ENCODE peak calls at places on chromosomes 1 and 21, in seven cellular contexts. G is breast epithelium, R is A549, J is fibroblast of lung, Y is left ventricle myocardium inferior, Z is neural progenitor cell, O is stomach. W is an unnamed sample. For H3K4me1, the result is how much of the 10 kb centered on the place peaks cover.

GRCh38 chr1:117527111-117527510 is 78.7 kb upstream of the TENT5C start:
- DNase-seq in Z (no peak), R (no peak), J (no peak), Y (no peak), O (no peak), G (no peak), W (no peak)

GRCh38 chr1:17567582-17567981 is 28.1 kb downstream of the ARHGEF10L start:
- DNase-seq in Z (no peak), J (peak), R (no peak), G (no peak), Y (no peak), O (no peak), W (no peak)

GRCh38 chr1:111980684-111981083 is 8.8 kb downstream of the KCND3 start:
- DNase-seq in J (no peak), O (no peak), Y (no peak), Z (no peak), G (no peak), R (no peak), W (no peak)

GRCh38 chr1:47705517-47706130 is 267.8 kb downstream of the FOXD2 start:
- DNase-seq in Y (no peak), O (no peak), R (no peak), J (no peak), Z (no peak), G (no peak), W (no peak)

GRCh38 chr1:22326931-22327330 is 124.7 kb upstream of the ZBTB40 start:
- DNase-seq in Y (no peak), G (peak), O (peak), R (no peak), Z (no peak), J (no peak), W (no peak)

GRCh38 chr1:59672851-59673574 is 141.7 kb upstream of the HOOK1 start:
- DNase-seq in G (no peak), J (peak), Z (no peak), O (no peak), R (peak), Y (no peak), W (no peak)

GRCh38 chr1:31959941-31960340 is 21.8 kb upstream of the PTP4A2 start:
- DNase-seq in R (no peak), Y (no peak), G (no peak), O (no peak), J (no peak), Z (no peak), W (no peak)

GRCh38 chr21:41813226-41813625 is 46.4 kb upstream of the RIPK4 start:
- DNase-seq in J (no peak), G (no peak), O (no peak), R (no peak), Z (no peak), Y (no peak), W (no peak)

GRCh38 chr1:231636157-231636556 is 9.6 kb downstream of the DISC1 start:
- DNase-seq in Y (no peak), Z (no peak), R (peak), G (no peak), O (no peak), J (peak), W (no peak)

GRCh38 chr1:192766009-192766625 is 42.7 kb upstream of the RGS2 start:
- DNase-seq in Z (no peak), R (no peak), J (peak), O (no peak), Y (no peak), G (no peak), W (peak)

GRCh38 chr21:33894736-33895288 is 20.8 kb downstream of the ATP5PO start:
- DNase-seq in J (peak), R (peak), Y (peak), Z (peak), G (peak), O (peak), W (peak)

DNA sequence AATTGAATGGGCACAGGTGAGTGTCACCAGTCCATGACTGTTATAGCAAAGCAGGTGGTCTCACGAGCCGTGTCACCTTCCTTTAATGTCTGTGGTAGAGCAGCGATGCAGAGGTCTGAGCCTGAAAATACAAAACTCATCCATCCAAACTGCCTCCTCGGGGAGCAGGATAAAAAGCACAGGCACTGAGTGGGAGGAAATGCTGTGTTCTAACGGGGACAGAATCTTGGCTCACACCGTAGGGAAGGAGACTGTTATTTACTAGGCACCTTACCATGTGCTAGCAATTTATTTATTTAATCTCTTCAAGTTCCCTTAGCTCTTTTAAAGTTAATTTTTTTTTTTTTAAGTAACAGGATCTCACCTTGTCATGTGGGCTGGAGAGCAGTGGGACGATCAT is 1.2 kb downstream of the ASCL5 start:
- DNase-seq in R (no peak), Z (no peak), O (no peak), G (no peak), Y (no peak), J (no peak), W (no peak)
- H3K4me1 ChIP-seq in R (under half), Z (under half), O (under half), G (under half), Y (under half), J (under half), W (under half)

DNA sequence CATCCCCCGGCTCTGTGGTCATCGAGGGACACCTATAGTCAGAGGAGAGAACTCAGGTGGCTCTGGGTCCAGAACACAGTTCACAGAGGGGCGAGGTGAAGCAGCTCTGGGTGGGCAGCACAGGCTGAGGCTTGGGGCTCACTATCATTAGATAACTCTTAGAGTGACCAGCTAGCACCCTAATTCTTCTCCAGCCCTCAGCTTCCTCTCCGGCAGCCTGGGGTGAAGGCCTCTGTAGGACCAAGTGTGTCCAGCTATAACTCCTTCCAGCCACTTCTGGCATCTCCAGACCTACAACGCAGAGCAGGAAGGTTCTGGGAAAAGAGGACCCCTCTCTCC is 1.4 kb downstream of the ARTN start:
- DNase-seq in Z (no peak), J (no peak), Y (no peak), O (no peak), G (no peak), R (no peak), W (no peak)
- TF ChIP-seq CTCF in Z (no peak), J (no peak), Y (no peak), O (no peak), G (no peak), R (no peak), W (no peak)

GRCh38 chr1:100362821-100363466 is 10.6 kb downstream of the CDC14A start:
- DNase-seq in G (no peak), Y (no peak), Z (peak), O (no peak), J (peak), R (no peak), W (no peak)
- H3K27ac ChIP-seq in G (no peak), Y (no peak), Z (peak), O (no peak), J (no peak), R (no peak), W (no peak)

GRCh38 chr1:82299680-82300079 is 498.9 kb downstream of the ADGRL2 start:
- DNase-seq in O (no peak), R (no peak), Z (no peak), Y (no peak), G (no peak), J (no peak), W (no peak)
- H3K4me1 ChIP-seq in O (under half), R (under half), Z (under half), Y (under half), G (under half), J (under half), W (under half)

DNA sequence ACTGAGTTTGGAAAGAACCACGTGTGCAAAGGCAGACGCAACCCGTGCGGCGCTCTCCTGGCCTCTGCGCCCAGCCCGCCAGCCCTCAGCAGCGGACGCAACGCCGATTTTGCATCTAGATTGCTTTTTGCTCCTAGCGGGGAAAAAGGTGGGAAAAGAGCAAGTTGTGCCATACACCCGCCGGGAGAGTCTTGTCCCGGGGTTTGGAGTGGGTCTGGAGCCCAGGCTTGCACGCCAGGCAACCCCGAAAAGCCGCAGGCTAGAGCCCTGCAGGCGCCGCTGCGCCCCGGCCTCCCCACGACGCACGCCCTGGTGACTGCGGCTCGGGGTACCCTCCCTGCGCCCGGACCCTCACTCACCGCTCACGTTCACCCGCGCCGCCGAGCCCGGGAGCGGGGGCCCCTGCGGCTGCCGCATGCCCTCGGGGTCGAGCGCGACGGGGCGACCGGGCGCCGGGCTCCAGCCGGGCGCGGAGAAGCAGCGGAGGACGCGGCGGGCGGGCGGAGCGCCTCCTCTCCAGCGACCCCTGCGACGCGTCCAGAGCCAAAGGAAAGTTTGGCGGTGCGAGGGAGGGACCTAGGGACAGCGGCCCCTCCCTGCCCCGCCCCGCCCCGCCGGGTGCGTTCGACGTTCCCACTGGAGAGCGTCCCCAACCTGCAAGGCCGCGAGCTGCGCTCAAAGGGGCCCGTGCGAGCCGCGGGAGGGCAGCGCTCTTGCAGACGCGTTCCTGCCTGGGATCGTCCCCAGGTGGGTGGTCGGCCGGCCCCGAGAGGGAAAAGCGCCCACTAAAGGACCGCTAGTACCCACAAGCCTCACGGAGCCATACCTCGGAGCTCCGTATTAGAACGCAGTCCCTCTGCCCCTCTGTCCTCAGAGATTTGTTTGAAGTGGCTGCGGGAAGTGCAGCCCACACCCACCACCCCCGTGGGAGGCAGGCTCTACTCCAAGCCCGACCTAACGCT is at the start of gene LPAR3:
- DNase-seq in O (no peak), J (no peak), Z (peak), Y (peak), R (peak), G (no peak), W (no peak)
- TF ChIP-seq CTCF in O (no peak), J (peak), Z (peak), Y (peak), R (no peak), G (no peak), W (no peak)

DNA sequence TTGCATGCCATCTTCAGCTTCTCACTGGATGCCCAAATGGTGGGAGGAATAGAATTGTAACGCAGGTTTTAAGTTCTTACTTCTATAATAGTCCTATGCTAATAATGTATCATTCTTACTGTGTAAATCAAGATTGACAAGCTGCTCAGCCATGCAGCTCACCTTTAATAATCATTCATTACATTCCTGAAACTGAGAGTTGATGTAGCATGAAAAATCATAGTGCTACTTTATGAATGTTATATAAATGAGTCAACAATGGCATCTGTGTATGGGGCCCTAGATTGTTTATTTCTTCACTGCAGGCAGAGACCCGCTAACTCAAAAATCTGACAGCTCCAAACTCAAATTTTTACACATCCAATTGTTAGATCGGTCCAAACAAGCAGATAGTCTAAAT is 34.4 kb downstream of the FH start:
- DNase-seq in O (no peak), Z (no peak), R (no peak), G (no peak), Y (no peak), J (no peak), W (no peak)
- H3K27ac ChIP-seq in O (no peak), Z (no peak), R (no peak), G (no peak), Y (no peak), J (no peak), W (no peak)

GRCh38 chr1:236013330-236013729 is 51.6 kb downstream of the NID1 start:
- DNase-seq in Y (no peak), O (no peak), J (no peak), G (no peak), R (no peak), Z (no peak), W (no peak)

GRCh38 chr1:236018885-236019453 is 45.9 kb downstream of the NID1 start:
- DNase-seq in O (peak), R (no peak), Y (peak), Z (no peak), G (no peak), J (no peak), W (no peak)

GRCh38 chr1:236016083-236016482 is 48.8 kb downstream of the NID1 start:
- DNase-seq in Y (peak), J (no peak), G (no peak), O (no peak), Z (no peak), R (no peak), W (no peak)

GRCh38 chr1:236016782-236017400 is 48.0 kb downstream of the NID1 start:
- DNase-seq in Y (no peak), G (no peak), O (no peak), R (peak), Z (no peak), J (peak), W (no peak)

DNA sequence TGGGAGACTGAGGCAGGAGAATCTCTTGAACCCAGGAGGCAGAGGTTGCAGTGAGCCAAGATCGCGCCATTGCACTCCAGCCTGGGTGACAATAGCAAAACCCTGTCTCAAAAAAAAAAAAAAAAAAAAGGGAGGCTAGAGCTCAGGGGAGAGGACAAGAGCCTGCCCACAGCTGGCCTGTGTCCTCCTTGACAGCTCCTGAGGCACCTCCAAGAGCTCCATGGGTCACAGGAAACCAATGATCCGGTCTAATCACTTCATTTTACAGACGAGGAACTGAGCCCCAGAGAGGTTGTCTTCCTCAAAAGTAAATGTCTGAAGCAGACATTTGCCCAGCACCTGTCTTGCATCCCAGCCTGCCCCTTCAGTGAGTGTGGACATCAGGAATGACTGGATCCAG is 49.4 kb downstream of the NID1 start:
- DNase-seq in R (no peak), Z (no peak), J (no peak), Y (peak), O (no peak), G (no peak), W (no peak)
- H3K4me1 ChIP-seq in R (under half), Z (under half), J (under half), Y (half or more), O (under half), G (under half), W (under half)

DNA sequence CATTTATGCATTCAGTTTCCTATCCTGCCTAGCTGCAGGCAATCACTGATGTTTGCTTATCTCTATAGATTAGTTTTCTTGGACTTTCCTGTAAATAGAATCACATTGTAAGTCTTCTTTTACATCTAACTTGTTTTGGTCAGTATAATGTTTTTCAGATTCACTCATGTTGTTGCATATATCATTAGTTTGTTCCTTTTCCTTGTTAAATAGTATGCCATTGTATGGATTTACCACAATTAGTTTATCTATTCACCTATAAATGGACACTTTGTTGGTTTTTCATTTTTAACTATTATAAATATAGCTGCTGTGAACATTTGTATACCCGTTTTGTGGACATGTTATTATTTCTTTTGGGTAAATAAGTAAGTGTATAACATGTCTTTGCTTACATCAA is 44.2 kb upstream of the BACH1 start:
- DNase-seq in J (no peak), Y (no peak), G (no peak), Z (no peak), R (no peak), O (no peak), W (no peak)
- TF ChIP-seq CTCF in J (no peak), Y (no peak), G (no peak), Z (no peak), R (no peak), O (no peak), W (no peak)

GRCh38 chr1:209428241-209428921 is 155.1 kb upstream of the CAMK1G start:
- DNase-seq in R (no peak), Z (peak), Y (no peak), J (no peak), G (peak), O (no peak), W (peak)
- H3K27ac ChIP-seq in R (no peak), Z (no peak), Y (no peak), J (no peak), G (peak), O (no peak), W (peak)